ENCODE peak calls at places on chromosome X, in ten cellular contexts. Q is SJSA1; W is RPMI7951; T is HCT116; E is substantia nigra; B is stimulated activated CD8-positive, alpha-beta memory T cell treated with anti-CD3 and anti-CD28 coated beads, Interleukin-4, amount 100 ng/mL, for 1 hour; R is AG04450; O is DMS 273 treated with DMSO at 0.1 percent for 48 hours; M is activated CD4-positive, alpha-beta T cell treated with anti-CD3 and anti-CD28 coated beads, Interleukin-2, amount 50 U/mL, for 1 hour; Z is AG09309. Y is an unnamed sample.

GRCh38 chrX:135973548-135974278 is at the start of gene MMGT1:
- DNase-seq in O (peak), Z (peak), T (peak), R (peak), Q (peak), M (peak), E (peak), B (peak), W (peak), Y (peak)

GRCh38 chrX:45524296-45524695 is 323.6 kb upstream of the DIPK2B start:
- DNase-seq in Z (no peak), B (no peak), W (peak), M (no peak), E (no peak), O (no peak), R (peak), T (no peak), Q (no peak), Y (peak)

GRCh38 chrX:139246295-139246694 is 284.2 kb upstream of the F9 start:
- DNase-seq in Z (no peak), T (no peak), M (no peak), B (no peak), Q (no peak), W (no peak), R (no peak), O (no peak), E (no peak), Y (no peak)

GRCh38 chrX:1422135-1422465 is 30.2 kb upstream of the SLC25A6 start:
- DNase-seq in Z (no peak), M (no peak), B (no peak), E (no peak), T (no peak), Q (no peak), O (no peak), W (no peak), R (no peak), Y (no peak)

GRCh38 chrX:39667191-39667590 is 430.6 kb downstream of the BCOR start:
- DNase-seq in Z (no peak), Q (peak), R (no peak), E (no peak), O (peak), B (no peak), M (no peak), W (no peak), T (no peak), Y (no peak)

GRCh38 chrX:129755779-129756650 is 17.2 kb downstream of the XPNPEP2 start:
- DNase-seq in M (no peak), O (no peak), W (no peak), Z (no peak), T (no peak), Q (no peak), E (no peak), R (no peak), B (no peak), Y (no peak)

GRCh38 chrX:86263526-86263925 is 115.3 kb downstream of the DACH2 start:
- DNase-seq in T (no peak), W (no peak), R (no peak), Z (no peak), B (no peak), E (no peak), Q (no peak), O (no peak), M (no peak), Y (no peak)

GRCh38 chrX:2967998-2968909 is 38.1 kb upstream of the ARSH start:
- DNase-seq in Z (no peak), W (peak), B (no peak), T (no peak), M (no peak), E (peak), Q (peak), R (no peak), O (peak), Y (peak)

GRCh38 chrX:133972916-133973315 is 12.5 kb downstream of the GPC3 start:
- DNase-seq in B (no peak), O (no peak), E (no peak), M (no peak), T (no peak), Z (no peak), Q (no peak), R (no peak), W (no peak), Y (no peak)

GRCh38 chrX:47831788-47832187 is 4.9 kb upstream of the ZNF81 start:
- DNase-seq in B (peak), T (peak), Z (no peak), O (peak), W (peak), E (peak), M (peak), R (no peak), Q (peak), Y (no peak)

GRCh38 chrX:11770320-11770719 is 12.3 kb downstream of the MSL3 start:
- DNase-seq in B (no peak), O (peak), M (peak), R (no peak), Q (peak), E (peak), Z (no peak), W (peak), T (peak), Y (no peak)

GRCh38 chrX:39577976-39578962 is 519.5 kb downstream of the BCOR start:
- DNase-seq in E (no peak), M (peak), R (no peak), Q (peak), W (peak), O (no peak), B (no peak), T (no peak), Z (no peak), Y (peak)

Y was measured in skeletal muscle cell.